ENCODE peak calls at places on chromosomes 12 and 14, in seven cellular contexts. S, I, V, J, G, W and Q are unnamed samples.

GRCh38 chr14:98994571-98994970 is 277.4 kb downstream of the BCL11B start:
- DNase-seq in S (no peak), I (no peak), V (no peak), J (no peak), G (no peak), W (no peak), Q (no peak)

GRCh38 chr14:83870556-83870955 is 1659.4 kb upstream of the FLRT2 start:
- DNase-seq in S (no peak), I (no peak), V (no peak), J (no peak), G (no peak), W (no peak), Q (no peak)

GRCh38 chr12:132506730-132507538 is 17.0 kb downstream of the FBRSL1 start:
- DNase-seq in S (peak; percentile 92), I (peak; percentile 86), V (no peak), J (peak; percentile 52), G (peak; percentile 74), W (no peak), Q (peak; percentile 69)

GRCh38 chr12:116999066-116999465 is 88.3 kb downstream of the FBXW8 start:
- DNase-seq in S (no peak), I (no peak), V (no peak), J (no peak), G (no peak), W (no peak), Q (no peak)

GRCh38 chr12:92649511-92650227 is 53.1 kb upstream of the PLEKHG7 start:
- DNase-seq in S (peak; percentile 92), I (no peak), V (peak; percentile 59), J (peak; percentile 59), G (no peak), W (peak; percentile 72), Q (peak; percentile 37)

GRCh38 chr12:124520896-124521295 is 46.5 kb downstream of the NCOR2 start:
- DNase-seq in S (no peak), I (no peak), V (no peak), J (no peak), G (no peak), W (no peak), Q (no peak)

GRCh38 chr12:30885321-30885720 is 41.2 kb upstream of the TSPAN11 start:
- DNase-seq in S (no peak), I (no peak), V (no peak), J (no peak), G (no peak), W (no peak), Q (no peak)

GRCh38 chr12:106214576-106214975 is 33.2 kb downstream of the CKAP4 start:
- DNase-seq in S (no peak), I (no peak), V (no peak), J (no peak), G (no peak), W (no peak), Q (no peak)

GRCh38 chr12:122064780-122065588 is 13.6 kb upstream of the MLXIP start:
- DNase-seq in S (peak; percentile 92), I (peak; percentile 67), V (peak; percentile 69), J (peak; percentile 30), G (no peak), W (no peak), Q (no peak)

GRCh38 chr14:49447725-49448124 is 138.5 kb downstream of the RPS29 start:
- DNase-seq in S (no peak), I (no peak), V (no peak), J (no peak), G (no peak), W (no peak), Q (no peak)

GRCh38 chr12:75913502-75914110 is 118.0 kb downstream of the PHLDA1 start:
- DNase-seq in S (peak; percentile 54), I (no peak), V (no peak), J (no peak), G (no peak), W (no peak), Q (no peak)

GRCh38 chr14:55127491-55127951 is 1.5 kb upstream of the LGALS3 start:
- DNase-seq in S (no peak), I (no peak), V (no peak), J (no peak), G (no peak), W (no peak), Q (no peak)

GRCh38 chr12:51070004-51070403 is 13.4 kb downstream of the CSRNP2 start:
- DNase-seq in S (peak; percentile 60), I (no peak), V (peak; percentile 50), J (no peak), G (no peak), W (no peak), Q (no peak)

GRCh38 chr12:67155863-67156262 is 113.3 kb upstream of the CAND1 start:
- DNase-seq in S (peak; percentile 1), I (no peak), V (no peak), J (no peak), G (no peak), W (no peak), Q (no peak)

GRCh38 chr14:94028450-94028826 is 2.3 kb downstream of the OTUB2 start:
- DNase-seq in S (no peak), I (no peak), V (peak; percentile 91), J (no peak), G (no peak), W (no peak), Q (no peak)

GRCh38 chr12:108237272-108237671 is 101.8 kb downstream of the CMKLR1 start:
- DNase-seq in S (no peak), I (no peak), V (peak; percentile 7), J (no peak), G (no peak), W (no peak), Q (no peak)
- TF ChIP-seq CTCF in S (peak; percentile 24), I (no peak), V (peak; percentile 49), J (peak; percentile 48), G (no peak), W (no peak), Q (no peak)

DNA sequence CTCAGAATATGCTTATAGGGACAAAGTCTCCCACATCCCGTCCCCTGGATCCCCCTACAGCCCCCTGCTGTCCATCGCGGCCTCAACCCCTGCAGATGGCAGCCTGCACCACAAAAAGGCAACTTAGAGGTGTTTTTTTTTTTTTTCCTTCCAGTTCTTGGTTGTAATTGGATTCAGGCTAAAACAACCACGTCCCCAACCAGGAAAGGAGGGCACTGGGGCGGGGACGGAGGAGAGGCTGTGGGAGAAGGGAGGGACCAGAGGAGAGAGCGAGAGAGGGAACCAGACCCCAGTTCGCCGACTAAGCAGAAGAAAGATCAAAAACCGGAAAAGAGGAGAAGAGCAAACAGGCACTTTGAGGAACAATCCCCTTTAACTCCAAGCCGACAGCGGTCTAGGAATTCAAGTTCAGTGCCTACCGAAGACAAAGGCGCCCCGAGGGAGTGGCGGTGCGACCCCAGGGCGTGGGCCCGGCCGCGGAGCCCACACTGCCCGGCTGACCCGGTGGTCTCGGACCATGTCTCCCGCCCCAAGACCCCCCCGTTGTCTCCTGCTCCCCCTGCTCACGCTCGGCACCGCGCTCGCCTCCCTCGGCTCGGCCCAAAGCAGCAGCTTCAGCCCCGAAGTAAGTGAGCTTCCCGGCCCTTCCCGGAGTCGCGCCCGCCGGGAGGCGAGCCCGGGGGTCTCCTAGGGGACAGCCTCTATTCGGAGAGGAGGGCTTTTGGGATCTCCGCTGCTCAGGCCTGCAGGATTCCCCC is at the start of gene MMP14:
- DNase-seq in S (peak; percentile 95), I (peak; percentile 77), V (no peak), J (peak; percentile 28), G (peak; percentile 65), W (no peak), Q (peak; percentile 97)
- TF ChIP-seq CTCF in S (peak; percentile 67), I (no peak), V (peak; percentile 42), J (peak; percentile 42), G (peak; percentile 9), W (no peak), Q (peak; percentile 73)

GRCh38 chr12:58099476-58099875 is 158.1 kb downstream of the ATP23 start:
- DNase-seq in S (no peak), I (no peak), V (no peak), J (no peak), G (no peak), W (no peak), Q (no peak)

GRCh38 chr12:58104443-58104842 is 163.1 kb downstream of the ATP23 start:
- DNase-seq in S (no peak), I (no peak), V (no peak), J (no peak), G (no peak), W (no peak), Q (no peak)

GRCh38 chr12:58106185-58106584 is 164.8 kb downstream of the ATP23 start:
- DNase-seq in S (no peak), I (no peak), V (no peak), J (no peak), G (no peak), W (no peak), Q (no peak)

DNA sequence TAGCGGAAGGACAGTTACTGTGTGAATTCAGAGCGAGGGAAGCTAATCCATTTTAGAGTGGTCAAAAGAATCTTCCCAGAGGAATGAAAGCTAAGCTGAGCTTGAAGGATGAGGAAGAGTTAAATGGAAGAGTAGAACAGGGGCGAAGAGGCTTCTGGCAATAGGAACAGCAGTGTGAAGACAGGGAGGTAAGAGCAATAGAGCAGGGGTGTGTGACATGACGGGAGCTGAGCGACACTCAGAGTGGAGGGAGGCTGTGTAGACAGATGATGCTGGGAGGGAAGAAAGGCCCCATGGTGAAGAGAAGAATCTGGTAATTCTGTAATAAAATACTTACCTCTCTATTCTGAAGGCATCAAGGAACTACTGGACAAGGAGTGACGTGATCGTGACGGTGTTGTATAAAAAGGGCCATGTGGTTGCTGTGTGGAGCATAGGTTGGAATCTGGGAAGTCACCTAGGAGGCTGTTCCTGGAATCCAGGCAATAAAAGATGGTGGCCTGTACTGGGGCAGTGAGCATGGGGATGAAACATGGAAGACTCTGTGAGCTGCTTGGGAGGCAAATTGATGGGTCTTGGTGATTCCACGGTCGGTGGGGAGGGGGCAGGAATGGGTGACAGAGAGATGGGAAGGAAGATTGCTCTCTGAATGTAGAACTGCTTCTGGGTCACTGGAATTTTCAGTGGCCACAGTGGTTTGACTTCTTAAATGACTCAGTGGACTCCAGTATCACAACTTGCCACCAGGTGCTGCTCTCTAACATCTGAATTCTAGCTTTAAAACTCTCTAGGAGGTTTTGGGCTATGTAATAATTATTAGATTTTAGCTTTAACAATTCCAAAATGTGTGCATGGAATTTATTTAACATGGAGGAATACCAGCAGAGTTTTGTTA is 164.1 kb downstream of the ATP23 start:
- DNase-seq in S (peak; percentile 32), I (no peak), V (no peak), J (no peak), G (no peak), W (peak; percentile 14), Q (no peak)
- TF ChIP-seq CTCF in S (peak; percentile 51), I (peak; percentile 48), V (no peak), J (peak; percentile 29), G (no peak), W (no peak), Q (no peak)

DNA sequence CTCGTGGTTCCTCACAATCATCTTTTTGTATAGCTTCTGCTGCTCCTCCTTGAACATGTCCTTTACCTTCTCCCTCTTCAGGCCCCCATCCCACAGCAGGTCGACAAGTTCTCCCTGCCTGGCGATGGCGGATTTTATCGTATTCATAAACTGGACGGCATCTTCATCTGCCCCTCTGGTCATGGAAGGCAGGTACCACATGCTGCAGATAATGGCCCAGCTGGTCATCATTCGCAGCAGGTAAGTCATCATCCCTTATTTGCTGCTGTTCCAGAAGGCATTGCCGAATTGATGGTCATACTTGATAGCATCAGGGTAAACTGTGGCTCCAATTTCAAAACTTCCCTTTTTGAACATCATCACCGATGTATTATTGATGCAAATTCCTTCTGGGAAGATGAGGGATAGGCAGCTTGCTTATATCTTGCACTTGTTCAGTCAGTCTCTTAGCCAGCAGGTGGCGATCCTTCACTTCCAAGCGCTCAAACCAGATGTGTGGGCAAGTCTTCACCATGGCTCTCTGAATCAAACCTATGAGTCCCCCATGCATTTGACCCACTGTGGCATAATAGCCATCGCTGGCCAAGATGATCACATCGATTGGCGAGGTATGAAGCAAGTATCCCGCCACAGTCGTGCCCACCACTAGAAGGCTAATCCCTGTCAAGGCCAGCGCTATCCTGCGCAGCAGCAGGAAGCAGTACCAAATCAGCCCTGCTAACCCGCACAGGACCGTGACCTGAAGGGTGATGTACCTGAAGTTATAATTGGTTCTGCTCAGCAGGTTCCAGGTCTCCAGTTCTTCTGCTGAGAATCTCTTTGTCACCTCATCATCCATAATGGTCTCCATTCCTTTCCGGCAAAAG is 381.5 kb upstream of the STXBP6 start:
- DNase-seq in S (no peak), I (no peak), V (peak; percentile 53), J (peak; percentile 23), G (peak; percentile 38), W (no peak), Q (no peak)
- TF ChIP-seq CTCF in S (no peak), I (no peak), V (peak; percentile 75), J (peak; percentile 60), G (peak; percentile 54), W (no peak), Q (no peak)